ENCODE peak calls at places on chromosomes 12 and 14, in five cellular contexts. M, U, B, I and E are unnamed samples.

GRCh38 chr14:24299255-24300191 is at the start of the genes DHRS1 and NOP9:
- DNase-seq in M (peak; percentile 96), I (peak; percentile 84), U (peak; percentile 95), B (peak; percentile 91), E (peak; percentile 92)

GRCh38 chr12:121513464-121514183 is 67.2 kb downstream of the KDM2B start:
- DNase-seq in U (peak; percentile 44), M (peak; percentile 54), I (no peak), B (no peak), E (no peak)

GRCh38 chr14:93965968-93966474 is 10.3 kb downstream of the ASB2 start:
- DNase-seq in U (no peak), M (no peak), B (no peak), I (no peak), E (no peak)

GRCh38 chr14:32594766-32595165 is 265.7 kb downstream of the AKAP6 start:
- DNase-seq in B (no peak), I (peak; percentile 86), U (peak; percentile 40), M (no peak), E (no peak)

GRCh38 chr14:94768141-94768520 is 1.8 kb downstream of the GSC start:
- DNase-seq in U (no peak), B (no peak), M (no peak), I (no peak), E (no peak)

GRCh38 chr12:47744005-47744651 is 14.6 kb downstream of the RAPGEF3 start:
- DNase-seq in B (no peak), M (peak; percentile 42), I (no peak), U (peak; percentile 85), E (no peak)

GRCh38 chr14:73269729-73270651 is 32.7 kb downstream of the PAPLN start:
- DNase-seq in I (peak; percentile 36), B (peak; percentile 67), M (peak; percentile 53), U (no peak), E (no peak)

GRCh38 chr12:27984275-27984674 is 11.7 kb upstream of the PTHLH start:
- DNase-seq in I (peak; percentile 54), B (no peak), M (no peak), U (peak; percentile 100), E (no peak)

GRCh38 chr12:106445981-106446380 is 88.4 kb downstream of the POLR3B start:
- DNase-seq in I (no peak), U (no peak), M (peak; percentile 58), B (no peak), E (no peak)

GRCh38 chr12:113097716-113098427 is 37.7 kb downstream of the RASAL1 start:
- DNase-seq in I (peak; percentile 34), B (peak; percentile 50), U (no peak), M (peak; percentile 74), E (peak; percentile 92)

GRCh38 chr14:73719791-73720190 is 5.6 kb upstream of the PNMA1 start:
- DNase-seq in I (no peak), U (peak; percentile 0), M (no peak), B (no peak), E (no peak)

GRCh38 chr12:53076461-53076860 is 2.7 kb downstream of the SPRYD3 start:
- DNase-seq in B (no peak), U (no peak), M (no peak), I (no peak), E (no peak)

GRCh38 chr12:51666696-51667095 is 75.7 kb downstream of the SCN8A start:
- DNase-seq in M (peak; percentile 26), I (peak; percentile 16), B (no peak), U (no peak), E (no peak)

GRCh38 chr12:92244036-92244435 is 98.4 kb upstream of the BTG1 start:
- DNase-seq in M (no peak), B (no peak), U (no peak), I (peak; percentile 82), E (no peak)

GRCh38 chr12:60539592-60539991 is 943.8 kb downstream of the SLC16A7 start:
- DNase-seq in B (no peak), I (no peak), M (no peak), U (no peak), E (no peak)

GRCh38 chr12:124487065-124487833 is 80.2 kb downstream of the NCOR2 start:
- DNase-seq in M (no peak), B (peak; percentile 60), I (no peak), U (no peak), E (peak; percentile 49)

GRCh38 chr12:40598073-40598472 is 94.2 kb upstream of the CNTN1 start:
- DNase-seq in M (no peak), B (no peak), I (no peak), U (no peak), E (no peak)

GRCh38 chr12:110636516-110636915 is 22.6 kb downstream of the TCTN1 start:
- DNase-seq in U (no peak), B (no peak), M (no peak), I (no peak), E (no peak)

GRCh38 chr12:52582971-52583456 is 9.4 kb upstream of the KRT74 start:
- DNase-seq in I (peak; percentile 52), U (peak; percentile 78), B (no peak), M (peak; percentile 83), E (no peak)

GRCh38 chr14:93458234-93458633 is 27.5 kb downstream of the UNC79 start:
- DNase-seq in B (no peak), U (no peak), M (no peak), I (no peak), E (no peak)

GRCh38 chr14:84961637-84962036 is 568.3 kb upstream of the FLRT2 start:
- DNase-seq in I (no peak), B (no peak), M (peak; percentile 11), U (no peak), E (no peak)

GRCh38 chr14:74507085-74507484 is 13.5 kb downstream of the ISCA2 start:
- DNase-seq in M (no peak), B (no peak), U (no peak), I (no peak), E (no peak)

GRCh38 chr12:49548822-49549648 is 10.2 kb downstream of the KCNH3 start:
- DNase-seq in I (no peak), U (no peak), B (peak; percentile 54), M (peak; percentile 75), E (peak; percentile 71)

GRCh38 chr12:107487011-107487680 is 198.5 kb upstream of the PWP1 start:
- DNase-seq in B (no peak), I (no peak), M (no peak), U (no peak), E (no peak)

GRCh38 chr14:91371011-91371989 is 46.3 kb downstream of the CCDC88C start:
- DNase-seq in M (no peak), B (no peak), I (no peak), U (no peak), E (no peak)

GRCh38 chr12:54019924-54020586 is 8.2 kb upstream of the HOXC6 start:
- DNase-seq in M (no peak), B (no peak), I (peak; percentile 70), U (no peak), E (no peak)

GRCh38 chr12:14262771-14263511 is 102.5 kb upstream of the ATF7IP start:
- DNase-seq in M (no peak), B (no peak), U (no peak), I (no peak), E (no peak)

GRCh38 chr12:131907379-131908081 is 13.1 kb downstream of the ULK1 start:
- DNase-seq in M (no peak), B (no peak), U (no peak), I (no peak), E (no peak)

GRCh38 chr12:4809449-4810218 is 89.4 kb downstream of the GALNT8 start:
- DNase-seq in I (no peak), M (peak; percentile 66), B (no peak), U (no peak), E (no peak)

GRCh38 chr12:119988788-119989618 is at the start of gene BICDL1:
- DNase-seq in I (peak; percentile 8), B (peak; percentile 42), U (peak; percentile 96), M (peak; percentile 99), E (peak; percentile 86)

GRCh38 chr12:119990382-119990874 is 1.4 kb downstream of the BICDL1 start:
- DNase-seq in M (peak; percentile 28), U (no peak), I (no peak), B (no peak), E (no peak)

GRCh38 chr12:119989619-119990381 is 764 bp downstream of the BICDL1 start:
- DNase-seq in M (peak; percentile 96), U (peak; percentile 83), B (peak; percentile 85), I (peak; percentile 57), E (peak; percentile 56)

GRCh38 chr12:119992129-119992705 is 3.2 kb downstream of the BICDL1 start:
- DNase-seq in U (no peak), I (no peak), M (no peak), B (no peak), E (no peak)

DNA sequence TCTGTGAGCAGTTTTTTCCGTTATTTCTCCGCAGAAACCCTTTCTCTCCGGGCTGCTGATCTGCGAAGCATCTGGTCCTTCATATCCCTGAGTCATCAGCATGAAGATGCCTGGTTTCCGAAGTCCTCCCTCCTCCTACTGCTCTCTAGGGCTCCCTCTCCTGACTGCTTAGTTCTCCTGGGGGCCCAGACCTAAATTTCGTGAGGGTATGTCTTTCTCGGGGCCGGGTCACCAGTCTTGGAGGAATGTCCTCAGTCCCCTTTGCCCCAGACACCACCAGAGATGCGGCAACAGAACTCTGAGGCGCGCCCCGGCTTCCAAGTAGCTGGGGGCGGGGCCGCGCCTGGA is 622 bp upstream of the BICDL1 start:
- DNase-seq in I (peak; percentile 67), M (no peak), B (no peak), U (no peak), E (no peak)
- TF ChIP-seq CTCF in I (peak; percentile 35), M (peak; percentile 36), B (no peak), U (peak; percentile 75), E (peak; percentile 14)

GRCh38 chr14:34501997-34502396 is 37.5 kb downstream of the EAPP start:
- DNase-seq in M (no peak), I (peak; percentile 25), B (no peak), U (no peak), E (no peak)

GRCh38 chr14:34496679-34497513 is 34.9 kb upstream of the SPTSSA start:
- DNase-seq in I (peak; percentile 100), B (peak; percentile 69), M (peak; percentile 28), U (peak; percentile 98), E (peak; percentile 46)

GRCh38 chr14:34501004-34501580 is 38.4 kb downstream of the EAPP start:
- DNase-seq in U (no peak), B (no peak), M (no peak), I (no peak), E (no peak)

GRCh38 chr14:34496007-34496678 is 34.1 kb upstream of the SPTSSA start:
- DNase-seq in B (peak; percentile 32), I (no peak), U (no peak), M (no peak), E (no peak)

GRCh38 chr14:34498684-34499412 is 36.8 kb upstream of the SPTSSA start:
- DNase-seq in M (peak; percentile 36), I (peak; percentile 38), U (peak; percentile 82), B (no peak), E (no peak)
- TF ChIP-seq CTCF in M (peak; percentile 47), I (peak; percentile 38), U (peak; percentile 92), B (peak; percentile 16), E (no peak)

GRCh38 chr12:130053641-130054040 is 108.6 kb upstream of the FZD10 start:
- DNase-seq in U (no peak), M (peak; percentile 70), I (no peak), B (no peak), E (no peak)

GRCh38 chr12:130051900-130052299 is 110.4 kb upstream of the FZD10 start:
- DNase-seq in U (no peak), M (no peak), B (no peak), I (no peak), E (no peak)

GRCh38 chr12:130049666-130050065 is 112.6 kb upstream of the FZD10 start:
- DNase-seq in B (no peak), I (no peak), M (peak; percentile 43), U (peak; percentile 5), E (no peak)

GRCh38 chr12:130054803-130055202 is 107.5 kb upstream of the FZD10 start:
- DNase-seq in U (no peak), M (no peak), I (no peak), B (no peak), E (no peak)
- TF ChIP-seq CTCF in U (no peak), M (no peak), I (no peak), B (no peak), E (no peak)

GRCh38 chr12:1179128-1179527 is 188.1 kb downstream of the ERC1 start:
- DNase-seq in U (no peak), M (no peak), I (no peak), B (no peak), E (no peak)
- TF ChIP-seq CTCF in U (no peak), M (no peak), I (no peak), B (no peak), E (no peak)